ENCODE peak calls at places on chromosome 11, in six cellular contexts. One of them, this sample, is unnamed.

GRCh38 chr11:113974741-113975470 is at the start of gene HTR3A:
- DNase-seq in heart right ventricle: peak
- DNase-seq in NCI-H2171 treated with DMSO at 0.1 percent for 48 hours: peak
- DNase-seq in Peyer's patch: no peak
- DNase-seq in lower lobe of right lung: peak
- DNase-seq in activated CD4-positive, alpha-beta T cell treated with anti-CD3 and anti-CD28 coated beads, Interleukin-2, amount 50 U/mL, for 48 hours: no peak
- DNase-seq in this sample: peak

GRCh38 chr11:57426754-57427691 is at the start of gene SLC43A3:
- DNase-seq in heart right ventricle: peak
- DNase-seq in NCI-H2171 treated with DMSO at 0.1 percent for 48 hours: no peak
- DNase-seq in Peyer's patch: peak
- DNase-seq in lower lobe of right lung: peak
- DNase-seq in activated CD4-positive, alpha-beta T cell treated with anti-CD3 and anti-CD28 coated beads, Interleukin-2, amount 50 U/mL, for 48 hours: peak
- DNase-seq in this sample: peak

GRCh38 chr11:17396598-17397310 is 8.3 kb upstream of the KCNJ11 start:
- DNase-seq in heart right ventricle: no peak
- DNase-seq in NCI-H2171 treated with DMSO at 0.1 percent for 48 hours: no peak
- DNase-seq in Peyer's patch: no peak
- DNase-seq in lower lobe of right lung: no peak
- DNase-seq in activated CD4-positive, alpha-beta T cell treated with anti-CD3 and anti-CD28 coated beads, Interleukin-2, amount 50 U/mL, for 48 hours: no peak
- DNase-seq in this sample: no peak

GRCh38 chr11:107583629-107584195 is 7.2 kb upstream of the ELMOD1 start:
- DNase-seq in heart right ventricle: no peak
- DNase-seq in NCI-H2171 treated with DMSO at 0.1 percent for 48 hours: no peak
- DNase-seq in Peyer's patch: no peak
- DNase-seq in lower lobe of right lung: no peak
- DNase-seq in activated CD4-positive, alpha-beta T cell treated with anti-CD3 and anti-CD28 coated beads, Interleukin-2, amount 50 U/mL, for 48 hours: no peak
- DNase-seq in this sample: no peak

GRCh38 chr11:3231851-3232744 is at the start of gene MRGPRE:
- DNase-seq in heart right ventricle: no peak
- DNase-seq in NCI-H2171 treated with DMSO at 0.1 percent for 48 hours: peak
- DNase-seq in Peyer's patch: no peak
- DNase-seq in lower lobe of right lung: peak
- DNase-seq in activated CD4-positive, alpha-beta T cell treated with anti-CD3 and anti-CD28 coated beads, Interleukin-2, amount 50 U/mL, for 48 hours: no peak
- DNase-seq in this sample: no peak

GRCh38 chr11:47998733-47999359 is 18.5 kb downstream of the PTPRJ start:
- DNase-seq in heart right ventricle: no peak
- DNase-seq in NCI-H2171 treated with DMSO at 0.1 percent for 48 hours: peak
- DNase-seq in Peyer's patch: no peak
- DNase-seq in lower lobe of right lung: no peak
- DNase-seq in activated CD4-positive, alpha-beta T cell treated with anti-CD3 and anti-CD28 coated beads, Interleukin-2, amount 50 U/mL, for 48 hours: no peak
- DNase-seq in this sample: peak

GRCh38 chr11:35963911-35964310 is 20.0 kb downstream of the LDLRAD3 start:
- DNase-seq in heart right ventricle: no peak
- DNase-seq in NCI-H2171 treated with DMSO at 0.1 percent for 48 hours: no peak
- DNase-seq in Peyer's patch: no peak
- DNase-seq in lower lobe of right lung: no peak
- DNase-seq in activated CD4-positive, alpha-beta T cell treated with anti-CD3 and anti-CD28 coated beads, Interleukin-2, amount 50 U/mL, for 48 hours: no peak
- DNase-seq in this sample: no peak

GRCh38 chr11:4459470-4459869 is 10.4 kb downstream of the OR52K2 start:
- DNase-seq in heart right ventricle: no peak
- DNase-seq in NCI-H2171 treated with DMSO at 0.1 percent for 48 hours: no peak
- DNase-seq in Peyer's patch: peak
- DNase-seq in lower lobe of right lung: peak
- DNase-seq in activated CD4-positive, alpha-beta T cell treated with anti-CD3 and anti-CD28 coated beads, Interleukin-2, amount 50 U/mL, for 48 hours: no peak
- DNase-seq in this sample: peak

GRCh38 chr11:134639586-134640330 is 227.7 kb upstream of the B3GAT1 start:
- DNase-seq in heart right ventricle: no peak
- DNase-seq in NCI-H2171 treated with DMSO at 0.1 percent for 48 hours: no peak
- DNase-seq in Peyer's patch: no peak
- DNase-seq in lower lobe of right lung: peak
- DNase-seq in activated CD4-positive, alpha-beta T cell treated with anti-CD3 and anti-CD28 coated beads, Interleukin-2, amount 50 U/mL, for 48 hours: no peak
- DNase-seq in this sample: peak

GRCh38 chr11:1848640-1849265 is 4.1 kb upstream of the LSP1 start:
- DNase-seq in heart right ventricle: no peak
- DNase-seq in NCI-H2171 treated with DMSO at 0.1 percent for 48 hours: no peak
- DNase-seq in Peyer's patch: no peak
- DNase-seq in lower lobe of right lung: no peak
- DNase-seq in activated CD4-positive, alpha-beta T cell treated with anti-CD3 and anti-CD28 coated beads, Interleukin-2, amount 50 U/mL, for 48 hours: no peak
- DNase-seq in this sample: no peak

GRCh38 chr11:6315811-6316425 is 4.4 kb downstream of the CAVIN3 start:
- DNase-seq in heart right ventricle: peak
- DNase-seq in NCI-H2171 treated with DMSO at 0.1 percent for 48 hours: peak
- DNase-seq in Peyer's patch: no peak
- DNase-seq in lower lobe of right lung: peak
- DNase-seq in activated CD4-positive, alpha-beta T cell treated with anti-CD3 and anti-CD28 coated beads, Interleukin-2, amount 50 U/mL, for 48 hours: peak
- DNase-seq in this sample: peak

GRCh38 chr11:76706667-76707066 is 36.1 kb upstream of the LRRC32 start:
- DNase-seq in heart right ventricle: no peak
- DNase-seq in NCI-H2171 treated with DMSO at 0.1 percent for 48 hours: no peak
- DNase-seq in Peyer's patch: no peak
- DNase-seq in lower lobe of right lung: no peak
- DNase-seq in activated CD4-positive, alpha-beta T cell treated with anti-CD3 and anti-CD28 coated beads, Interleukin-2, amount 50 U/mL, for 48 hours: no peak
- DNase-seq in this sample: no peak

GRCh38 chr11:3126901-3127691 is 38.0 kb downstream of the OSBPL5 start:
- DNase-seq in heart right ventricle: peak
- DNase-seq in NCI-H2171 treated with DMSO at 0.1 percent for 48 hours: no peak
- DNase-seq in Peyer's patch: no peak
- DNase-seq in lower lobe of right lung: peak
- DNase-seq in activated CD4-positive, alpha-beta T cell treated with anti-CD3 and anti-CD28 coated beads, Interleukin-2, amount 50 U/mL, for 48 hours: no peak
- DNase-seq in this sample: peak

GRCh38 chr11:18204220-18204619 is 31.6 kb downstream of the MRGPRX4 start:
- DNase-seq in heart right ventricle: no peak
- DNase-seq in NCI-H2171 treated with DMSO at 0.1 percent for 48 hours: no peak
- DNase-seq in Peyer's patch: no peak
- DNase-seq in lower lobe of right lung: no peak
- DNase-seq in activated CD4-positive, alpha-beta T cell treated with anti-CD3 and anti-CD28 coated beads, Interleukin-2, amount 50 U/mL, for 48 hours: no peak
- DNase-seq in this sample: no peak

GRCh38 chr11:46892838-46893237 is 25.5 kb downstream of the LRP4 start:
- DNase-seq in heart right ventricle: no peak
- DNase-seq in NCI-H2171 treated with DMSO at 0.1 percent for 48 hours: no peak
- DNase-seq in Peyer's patch: no peak
- DNase-seq in lower lobe of right lung: no peak
- DNase-seq in activated CD4-positive, alpha-beta T cell treated with anti-CD3 and anti-CD28 coated beads, Interleukin-2, amount 50 U/mL, for 48 hours: no peak
- DNase-seq in this sample: peak

GRCh38 chr11:44621784-44622183 is 56.3 kb downstream of the CD82 start:
- DNase-seq in heart right ventricle: no peak
- DNase-seq in NCI-H2171 treated with DMSO at 0.1 percent for 48 hours: no peak
- DNase-seq in Peyer's patch: peak
- DNase-seq in lower lobe of right lung: no peak
- DNase-seq in activated CD4-positive, alpha-beta T cell treated with anti-CD3 and anti-CD28 coated beads, Interleukin-2, amount 50 U/mL, for 48 hours: no peak
- DNase-seq in this sample: no peak

GRCh38 chr11:11513438-11513837 is 108.4 kb downstream of the GALNT18 start:
- DNase-seq in heart right ventricle: no peak
- DNase-seq in NCI-H2171 treated with DMSO at 0.1 percent for 48 hours: no peak
- DNase-seq in Peyer's patch: no peak
- DNase-seq in lower lobe of right lung: no peak
- DNase-seq in activated CD4-positive, alpha-beta T cell treated with anti-CD3 and anti-CD28 coated beads, Interleukin-2, amount 50 U/mL, for 48 hours: no peak
- DNase-seq in this sample: no peak

GRCh38 chr11:19679952-19680823 is 32.4 kb upstream of the NAV2 start:
- DNase-seq in heart right ventricle: peak
- DNase-seq in NCI-H2171 treated with DMSO at 0.1 percent for 48 hours: no peak
- DNase-seq in Peyer's patch: peak
- DNase-seq in lower lobe of right lung: peak
- DNase-seq in activated CD4-positive, alpha-beta T cell treated with anti-CD3 and anti-CD28 coated beads, Interleukin-2, amount 50 U/mL, for 48 hours: no peak
- DNase-seq in this sample: peak

GRCh38 chr11:95788921-95789505 is 569 bp downstream of the FAM76B start:
- DNase-seq in heart right ventricle: no peak
- DNase-seq in NCI-H2171 treated with DMSO at 0.1 percent for 48 hours: peak
- DNase-seq in Peyer's patch: peak
- DNase-seq in lower lobe of right lung: no peak
- DNase-seq in activated CD4-positive, alpha-beta T cell treated with anti-CD3 and anti-CD28 coated beads, Interleukin-2, amount 50 U/mL, for 48 hours: no peak
- DNase-seq in this sample: no peak

GRCh38 chr11:110409174-110409573 is 20.6 kb upstream of the FDX1 start:
- DNase-seq in heart right ventricle: no peak
- DNase-seq in NCI-H2171 treated with DMSO at 0.1 percent for 48 hours: no peak
- DNase-seq in Peyer's patch: no peak
- DNase-seq in lower lobe of right lung: no peak
- DNase-seq in activated CD4-positive, alpha-beta T cell treated with anti-CD3 and anti-CD28 coated beads, Interleukin-2, amount 50 U/mL, for 48 hours: no peak
- DNase-seq in this sample: no peak

GRCh38 chr11:40338739-40339138 is 1120.7 kb downstream of the LRRC4C start:
- DNase-seq in heart right ventricle: no peak
- DNase-seq in NCI-H2171 treated with DMSO at 0.1 percent for 48 hours: no peak
- DNase-seq in Peyer's patch: no peak
- DNase-seq in lower lobe of right lung: no peak
- DNase-seq in activated CD4-positive, alpha-beta T cell treated with anti-CD3 and anti-CD28 coated beads, Interleukin-2, amount 50 U/mL, for 48 hours: no peak
- DNase-seq in this sample: no peak

GRCh38 chr11:46345881-46346484 is 1.3 kb upstream of the DGKZ start:
- DNase-seq in heart right ventricle: no peak
- DNase-seq in NCI-H2171 treated with DMSO at 0.1 percent for 48 hours: no peak
- DNase-seq in Peyer's patch: peak
- DNase-seq in lower lobe of right lung: no peak
- DNase-seq in activated CD4-positive, alpha-beta T cell treated with anti-CD3 and anti-CD28 coated beads, Interleukin-2, amount 50 U/mL, for 48 hours: peak
- DNase-seq in this sample: no peak

GRCh38 chr11:124835918-124836317 is 29.3 kb upstream of the ROBO3 start:
- DNase-seq in heart right ventricle: no peak
- DNase-seq in NCI-H2171 treated with DMSO at 0.1 percent for 48 hours: no peak
- DNase-seq in Peyer's patch: no peak
- DNase-seq in lower lobe of right lung: no peak
- DNase-seq in activated CD4-positive, alpha-beta T cell treated with anti-CD3 and anti-CD28 coated beads, Interleukin-2, amount 50 U/mL, for 48 hours: no peak
- DNase-seq in this sample: no peak

GRCh38 chr11:65487467-65488272 is 11.2 kb upstream of the MALAT1 start:
- DNase-seq in heart right ventricle: peak
- DNase-seq in NCI-H2171 treated with DMSO at 0.1 percent for 48 hours: peak
- DNase-seq in Peyer's patch: peak
- DNase-seq in lower lobe of right lung: peak
- DNase-seq in activated CD4-positive, alpha-beta T cell treated with anti-CD3 and anti-CD28 coated beads, Interleukin-2, amount 50 U/mL, for 48 hours: no peak
- DNase-seq in this sample: peak

GRCh38 chr11:115317428-115318185 is 186.6 kb downstream of the CADM1 start:
- DNase-seq in heart right ventricle: no peak
- DNase-seq in NCI-H2171 treated with DMSO at 0.1 percent for 48 hours: peak
- DNase-seq in Peyer's patch: no peak
- DNase-seq in lower lobe of right lung: no peak
- DNase-seq in activated CD4-positive, alpha-beta T cell treated with anti-CD3 and anti-CD28 coated beads, Interleukin-2, amount 50 U/mL, for 48 hours: no peak
- DNase-seq in this sample: no peak

GRCh38 chr11:65274734-65275682 is 13.2 kb downstream of the POLA2 start:
- DNase-seq in heart right ventricle: peak
- DNase-seq in NCI-H2171 treated with DMSO at 0.1 percent for 48 hours: peak
- DNase-seq in Peyer's patch: peak
- DNase-seq in lower lobe of right lung: peak
- DNase-seq in activated CD4-positive, alpha-beta T cell treated with anti-CD3 and anti-CD28 coated beads, Interleukin-2, amount 50 U/mL, for 48 hours: peak
- DNase-seq in this sample: peak

GRCh38 chr11:118996926-118997626 is 862 bp upstream of the CENATAC start:
- DNase-seq in heart right ventricle: no peak
- DNase-seq in NCI-H2171 treated with DMSO at 0.1 percent for 48 hours: no peak
- DNase-seq in Peyer's patch: peak
- DNase-seq in lower lobe of right lung: no peak
- DNase-seq in activated CD4-positive, alpha-beta T cell treated with anti-CD3 and anti-CD28 coated beads, Interleukin-2, amount 50 U/mL, for 48 hours: peak
- DNase-seq in this sample: peak

GRCh38 chr11:68506908-68507307 is 46.4 kb downstream of the PPP6R3 start:
- DNase-seq in heart right ventricle: no peak
- DNase-seq in NCI-H2171 treated with DMSO at 0.1 percent for 48 hours: no peak
- DNase-seq in Peyer's patch: no peak
- DNase-seq in lower lobe of right lung: no peak
- DNase-seq in activated CD4-positive, alpha-beta T cell treated with anti-CD3 and anti-CD28 coated beads, Interleukin-2, amount 50 U/mL, for 48 hours: no peak
- DNase-seq in this sample: no peak

GRCh38 chr11:125929445-125930075 is 16.3 kb upstream of the VSIG10L2 start:
- DNase-seq in heart right ventricle: no peak
- DNase-seq in NCI-H2171 treated with DMSO at 0.1 percent for 48 hours: no peak
- DNase-seq in Peyer's patch: no peak
- DNase-seq in lower lobe of right lung: no peak
- DNase-seq in activated CD4-positive, alpha-beta T cell treated with anti-CD3 and anti-CD28 coated beads, Interleukin-2, amount 50 U/mL, for 48 hours: no peak
- DNase-seq in this sample: no peak

GRCh38 chr11:34002420-34002819 is 49.1 kb upstream of the CAPRIN1 start:
- DNase-seq in heart right ventricle: no peak
- DNase-seq in NCI-H2171 treated with DMSO at 0.1 percent for 48 hours: peak
- DNase-seq in Peyer's patch: no peak
- DNase-seq in lower lobe of right lung: no peak
- DNase-seq in activated CD4-positive, alpha-beta T cell treated with anti-CD3 and anti-CD28 coated beads, Interleukin-2, amount 50 U/mL, for 48 hours: no peak
- DNase-seq in this sample: peak

GRCh38 chr11:7690648-7691047 is 15.6 kb downstream of the OVCH2 start:
- DNase-seq in heart right ventricle: no peak
- DNase-seq in NCI-H2171 treated with DMSO at 0.1 percent for 48 hours: peak
- DNase-seq in Peyer's patch: no peak
- DNase-seq in lower lobe of right lung: no peak
- DNase-seq in activated CD4-positive, alpha-beta T cell treated with anti-CD3 and anti-CD28 coated beads, Interleukin-2, amount 50 U/mL, for 48 hours: no peak
- DNase-seq in this sample: no peak

GRCh38 chr11:118532852-118533768 is 2.1 kb downstream of the TMEM25 start:
- DNase-seq in heart right ventricle: no peak
- DNase-seq in NCI-H2171 treated with DMSO at 0.1 percent for 48 hours: no peak
- DNase-seq in Peyer's patch: no peak
- DNase-seq in lower lobe of right lung: no peak
- DNase-seq in activated CD4-positive, alpha-beta T cell treated with anti-CD3 and anti-CD28 coated beads, Interleukin-2, amount 50 U/mL, for 48 hours: no peak
- DNase-seq in this sample: no peak

This sample was measured in left colon.